ENCODE peak calls at places on chromosomes 1 and 21, in ten cellular contexts. J is T-cell; I is neural crest cell; Q is NCI-H2029; S is posterior cingulate gyrus; Z is fibroblast of mammary gland; H is activated naive CD8-positive, alpha-beta T cell treated with anti-CD3 and anti-CD28 coated beads, Interleukin-2, amount 50 U/mL, for 16 hours; W is kidney tubule cell; B is activated naive CD4-positive, alpha-beta T cell treated with Interleukin-2 at 50 U/mL for 16 hours; C is LoVo. Y is an unnamed sample.

GRCh38 chr1:48329489-48329888 is 107.0 kb downstream of the SLC5A9 start:
- DNase-seq in B (no peak), W (no peak), H (no peak), J (no peak), I (no peak), C (no peak), Q (no peak), S (no peak), Z (no peak), Y (no peak)

GRCh38 chr1:30662291-30662840 is 61.0 kb downstream of the MATN1 start:
- DNase-seq in C (no peak), Z (no peak), Q (no peak), W (no peak), S (no peak), I (no peak), J (no peak), H (no peak), B (no peak), Y (no peak)

GRCh38 chr21:30306821-30307330 is 13.2 kb downstream of the KRTAP26-1 start:
- DNase-seq in C (no peak), J (no peak), H (no peak), W (no peak), I (no peak), S (no peak), Z (no peak), Q (no peak), B (no peak), Y (no peak)

GRCh38 chr1:241482761-241483250 is 36.7 kb downstream of the FH start:
- DNase-seq in Q (no peak), J (no peak), C (peak; percentile 56), H (no peak), B (no peak), Z (peak; percentile 85), S (no peak), W (peak; percentile 86), I (no peak), Y (peak; percentile 56)

GRCh38 chr1:115463347-115463746 is 125.3 kb upstream of the NGF start:
- DNase-seq in S (no peak), Z (no peak), I (no peak), J (no peak), Q (peak; percentile 49), C (no peak), B (no peak), H (no peak), W (peak; percentile 58), Y (no peak)

GRCh38 chr1:66208631-66209030 is 325.3 kb upstream of the SGIP1 start:
- DNase-seq in Q (no peak), J (no peak), C (no peak), S (no peak), H (no peak), B (no peak), Z (no peak), W (no peak), I (no peak), Y (no peak)

GRCh38 chr1:168116327-168116799 is 20.4 kb downstream of the GPR161 start:
- DNase-seq in I (no peak), J (no peak), W (no peak), C (peak; percentile 5), H (no peak), S (no peak), B (no peak), Z (no peak), Q (no peak), Y (no peak)

GRCh38 chr1:168585191-168585590 is 8.8 kb downstream of the XCL1 start:
- DNase-seq in C (no peak), B (no peak), I (no peak), Q (no peak), Z (peak; percentile 83), J (no peak), W (peak; percentile 78), H (no peak), S (no peak), Y (no peak)

GRCh38 chr1:234956821-234957329 is 171.8 kb downstream of the TOMM20 start:
- DNase-seq in H (no peak), B (no peak), Q (no peak), S (no peak), I (no peak), W (no peak), J (no peak), C (no peak), Z (no peak), Y (no peak)

GRCh38 chr1:155977607-155978324 is 581 bp downstream of the ARHGEF2 start:
- DNase-seq in J (no peak), Z (no peak), I (no peak), C (no peak), W (peak; percentile 18), B (peak; percentile 80), H (peak; percentile 38), Q (no peak), S (peak; percentile 44), Y (no peak)

GRCh38 chr1:5688479-5689077 is 303.6 kb downstream of the NPHP4 start:
- DNase-seq in S (no peak), W (no peak), J (no peak), I (no peak), B (no peak), C (peak; percentile 12), Q (no peak), Z (no peak), H (no peak), Y (no peak)

GRCh38 chr1:18091660-18092446 is 15.7 kb upstream of the IGSF21 start:
- DNase-seq in J (no peak), H (no peak), S (no peak), W (peak; percentile 70), C (no peak), Q (no peak), I (no peak), B (no peak), Z (peak; percentile 39), Y (no peak)

GRCh38 chr1:67700692-67701410 is 15.8 kb downstream of the GADD45A start:
- DNase-seq in S (no peak), W (peak; percentile 64), Z (no peak), J (no peak), Q (peak; percentile 69), H (no peak), B (peak; percentile 5), C (peak; percentile 75), I (peak; percentile 8), Y (no peak)

GRCh38 chr1:947958-948357 is 11.1 kb downstream of the NOC2L start:
- DNase-seq in C (no peak), W (no peak), I (no peak), Z (no peak), B (no peak), H (no peak), S (no peak), J (no peak), Q (no peak), Y (no peak)

GRCh38 chr1:65471213-65471833 is 50.9 kb downstream of the LEPR start:
- DNase-seq in B (no peak), I (no peak), C (no peak), H (no peak), Z (no peak), W (no peak), Q (no peak), S (no peak), J (no peak), Y (no peak)

GRCh38 chr1:89720839-89721238 is 87.9 kb downstream of the LRRC8C start:
- DNase-seq in Z (no peak), H (no peak), B (no peak), W (no peak), J (no peak), Q (no peak), C (no peak), S (no peak), I (no peak), Y (no peak)

GRCh38 chr1:85361106-85361505 is 84.7 kb upstream of the BCL10 start:
- DNase-seq in S (no peak), W (peak; percentile 83), H (no peak), Z (peak; percentile 93), J (no peak), B (no peak), Q (no peak), I (no peak), C (no peak), Y (no peak)

GRCh38 chr1:233868461-233868860 is 36.0 kb upstream of the SLC35F3 start:
- DNase-seq in B (no peak), J (no peak), W (peak; percentile 27), Z (no peak), H (no peak), I (no peak), S (no peak), Q (no peak), C (no peak), Y (no peak)

GRCh38 chr1:27299385-27300252 is 22.3 kb upstream of the TMEM222 start:
- DNase-seq in J (no peak), I (no peak), Z (peak; percentile 99), W (peak; percentile 82), Q (no peak), S (peak; percentile 26), B (no peak), H (no peak), C (no peak), Y (no peak)

GRCh38 chr1:9328681-9329080 is 36.0 kb downstream of the SPSB1 start:
- DNase-seq in B (no peak), C (no peak), Q (no peak), W (no peak), Z (no peak), H (no peak), S (no peak), I (no peak), J (no peak), Y (no peak)

GRCh38 chr1:4353090-4353856 is 301.1 kb upstream of the AJAP1 start:
- DNase-seq in B (no peak), I (no peak), H (no peak), W (no peak), Q (no peak), S (no peak), Z (no peak), J (no peak), C (no peak), Y (no peak)

GRCh38 chr1:3016641-3017439 is 4.4 kb upstream of the ACTRT2 start:
- DNase-seq in S (peak; percentile 5), C (no peak), J (no peak), Q (no peak), W (no peak), B (no peak), I (no peak), H (no peak), Z (no peak), Y (no peak)

GRCh38 chr1:42931108-42931539 is 27.5 kb downstream of the SLC2A1 start:
- DNase-seq in S (no peak), I (no peak), J (peak; percentile 44), W (peak; percentile 51), H (no peak), Z (peak; percentile 42), C (no peak), Q (peak; percentile 43), B (peak; percentile 50), Y (no peak)